ENCODE peak calls at places on chromosomes 2 and 18, in four cellular contexts. One of them, this sample, is unnamed.

GRCh38 chr2:67259581-67260347 is 137.4 kb upstream of the ETAA1 start:
- DNase-seq in LoVo: no peak
- DNase-seq in tibial nerve: no peak
- DNase-seq in M059J: peak
- DNase-seq in this sample: no peak

GRCh38 chr2:134498654-134499053 is 220.1 kb downstream of the TMEM163 start:
- DNase-seq in tibial nerve: no peak
- DNase-seq in M059J: no peak
- DNase-seq in LoVo: no peak
- DNase-seq in this sample: no peak

GRCh38 chr2:121205321-121205942 is 79.6 kb downstream of the TFCP2L1 start:
- DNase-seq in M059J: peak
- DNase-seq in LoVo: peak
- DNase-seq in tibial nerve: no peak
- DNase-seq in this sample: no peak

GRCh38 chr2:234137400-234138014 is 87.0 kb downstream of the SPP2 start:
- DNase-seq in M059J: peak
- DNase-seq in LoVo: peak
- DNase-seq in tibial nerve: no peak
- DNase-seq in this sample: no peak

GRCh38 chr2:217851191-217852020 is 151.4 kb downstream of the TNS1 start:
- DNase-seq in M059J: peak
- DNase-seq in tibial nerve: no peak
- DNase-seq in LoVo: no peak
- DNase-seq in this sample: no peak

GRCh38 chr2:149908731-149909690 is 321.4 kb upstream of the MMADHC start:
- DNase-seq in tibial nerve: no peak
- DNase-seq in LoVo: no peak
- DNase-seq in M059J: peak
- DNase-seq in this sample: no peak

GRCh38 chr2:135745545-135745944 is 3.9 kb downstream of the UBXN4 start:
- DNase-seq in M059J: peak
- DNase-seq in tibial nerve: no peak
- DNase-seq in LoVo: no peak
- DNase-seq in this sample: no peak

GRCh38 chr2:29617351-29617750 is 304.0 kb downstream of the ALK start:
- DNase-seq in LoVo: no peak
- DNase-seq in M059J: no peak
- DNase-seq in tibial nerve: no peak
- DNase-seq in this sample: no peak

GRCh38 chr2:98009887-98010760 is 14.4 kb upstream of the TMEM131 start:
- DNase-seq in tibial nerve: no peak
- DNase-seq in LoVo: no peak
- DNase-seq in M059J: no peak
- DNase-seq in this sample: no peak

GRCh38 chr2:73293534-73294171 is at the start of gene EGR4:
- DNase-seq in tibial nerve: no peak
- DNase-seq in LoVo: peak
- DNase-seq in M059J: peak
- DNase-seq in this sample: peak

GRCh38 chr2:224968051-224968450 is 74.2 kb downstream of the DOCK10 start:
- DNase-seq in LoVo: no peak
- DNase-seq in M059J: no peak
- DNase-seq in tibial nerve: no peak
- DNase-seq in this sample: no peak

GRCh38 chr2:46983065-46983801 is 67.6 kb upstream of the MCFD2 start:
- DNase-seq in M059J: peak
- DNase-seq in LoVo: no peak
- DNase-seq in tibial nerve: no peak
- DNase-seq in this sample: no peak

GRCh38 chr2:231257763-231258162 is 59.3 kb downstream of the ARMC9 start:
- DNase-seq in LoVo: no peak
- DNase-seq in tibial nerve: no peak
- DNase-seq in M059J: no peak
- DNase-seq in this sample: no peak

GRCh38 chr2:83068706-83069105 is 1390.4 kb downstream of the SUCLG1 start:
- DNase-seq in M059J: no peak
- DNase-seq in tibial nerve: no peak
- DNase-seq in LoVo: no peak
- DNase-seq in this sample: no peak

GRCh38 chr2:211516537-211516936 is 960.1 kb downstream of the CPS1 start:
- DNase-seq in M059J: no peak
- DNase-seq in LoVo: no peak
- DNase-seq in tibial nerve: no peak
- DNase-seq in this sample: no peak

GRCh38 chr2:26696352-26696816 is 3.9 kb downstream of the KCNK3 start:
- DNase-seq in LoVo: peak
- DNase-seq in tibial nerve: no peak
- DNase-seq in M059J: peak
- DNase-seq in this sample: no peak

GRCh38 chr2:188132385-188132784 is 159.3 kb upstream of the GULP1 start:
- DNase-seq in LoVo: peak
- DNase-seq in tibial nerve: no peak
- DNase-seq in M059J: no peak
- DNase-seq in this sample: no peak

GRCh38 chr2:150303281-150303680 is 184.2 kb downstream of the RND3 start:
- DNase-seq in LoVo: no peak
- DNase-seq in tibial nerve: no peak
- DNase-seq in M059J: peak
- DNase-seq in this sample: no peak

GRCh38 chr2:129203315-129203714 is 776.2 kb upstream of the RAB6C start:
- DNase-seq in LoVo: no peak
- DNase-seq in tibial nerve: no peak
- DNase-seq in M059J: no peak
- DNase-seq in this sample: no peak

GRCh38 chr2:8435608-8436007 is 246.2 kb upstream of the ID2 start:
- DNase-seq in tibial nerve: no peak
- DNase-seq in LoVo: no peak
- DNase-seq in M059J: no peak
- DNase-seq in this sample: no peak

GRCh38 chr18:3323900-3324299 is 62.0 kb downstream of the MYL12B start:
- DNase-seq in M059J: peak
- DNase-seq in LoVo: no peak
- DNase-seq in tibial nerve: no peak
- DNase-seq in this sample: no peak

GRCh38 chr2:104902317-104902716 is 48.4 kb downstream of the POU3F3 start:
- DNase-seq in M059J: no peak
- DNase-seq in tibial nerve: no peak
- DNase-seq in LoVo: no peak
- DNase-seq in this sample: no peak

GRCh38 chr2:319059-319600 is 31.2 kb upstream of the ALKAL2 start:
- DNase-seq in M059J: no peak
- DNase-seq in tibial nerve: no peak
- DNase-seq in LoVo: no peak
- DNase-seq in this sample: no peak

GRCh38 chr2:75558786-75559428 is 1.8 kb downstream of the EVA1A start:
- DNase-seq in M059J: peak
- DNase-seq in tibial nerve: no peak
- DNase-seq in LoVo: no peak
- DNase-seq in this sample: no peak

GRCh38 chr2:178777577-178777976 is 29.6 kb downstream of the TTN start:
- DNase-seq in M059J: no peak
- DNase-seq in LoVo: no peak
- DNase-seq in tibial nerve: no peak
- DNase-seq in this sample: no peak

GRCh38 chr2:11395389-11395788 is 51.0 kb upstream of the ROCK2 start:
- DNase-seq in LoVo: no peak
- DNase-seq in tibial nerve: no peak
- DNase-seq in M059J: no peak
- DNase-seq in this sample: no peak